ENCODE peak calls at places on chromosomes 11 and 22, in five cellular contexts. Z, V, R, D and X are unnamed samples. For H3K9me3, the result is how much of the 10 kb centered on the place peaks cover.

GRCh38 chr11:100833276-100833675 is 146.2 kb downstream of the ARHGAP42 start:
- DNase-seq in R (no peak), Z (no peak), D (no peak), V (no peak), X (no peak)

GRCh38 chr11:130459521-130459920 is 11.1 kb downstream of the ADAMTS15 start:
- DNase-seq in V (no peak), Z (no peak), R (no peak), D (no peak), X (no peak)

GRCh38 chr11:19493446-19493845 is 219.2 kb upstream of the NAV2 start:
- DNase-seq in D (no peak), Z (no peak), V (no peak), R (peak), X (peak)

GRCh38 chr11:120217941-120218694 is 7.3 kb downstream of the OAF start:
- DNase-seq in D (no peak), Z (no peak), R (no peak), V (peak), X (no peak)

GRCh38 chr22:24335529-24335928 is 64.9 kb downstream of the SPECC1L start:
- DNase-seq in Z (no peak), V (no peak), D (no peak), R (no peak), X (no peak)

GRCh38 chr11:77346906-77347603 is 45.6 kb upstream of the GDPD4 start:
- DNase-seq in Z (no peak), V (no peak), D (no peak), R (no peak), X (no peak)

GRCh38 chr22:31296258-31296657 is 4.0 kb upstream of the PIK3IP1 start:
- DNase-seq in Z (no peak), V (no peak), D (no peak), R (no peak), X (no peak)

GRCh38 chr11:18792066-18792591 is 531 bp upstream of the PTPN5 start:
- DNase-seq in R (no peak), Z (no peak), V (no peak), D (no peak), X (no peak)

GRCh38 chr11:64971421-64972233 is at the start of gene MAJIN:
- DNase-seq in D (peak), V (no peak), Z (peak), R (no peak), X (no peak)

GRCh38 chr11:9615031-9615451 is 41.6 kb downstream of the WEE1 start:
- DNase-seq in R (peak), D (peak), Z (no peak), V (no peak), X (peak)

GRCh38 chr22:50252081-50253045 is 1.3 kb upstream of the HDAC10 start:
- DNase-seq in V (peak), R (peak), D (peak), Z (peak), X (no peak)

GRCh38 chr11:116861539-116861938 is 24.1 kb upstream of the APOA1 start:
- DNase-seq in D (no peak), R (no peak), V (no peak), Z (no peak), X (no peak)

GRCh38 chr11:2447951-2448650 is 3.3 kb downstream of the KCNQ1 start:
- DNase-seq in D (no peak), V (no peak), Z (no peak), R (no peak), X (no peak)

GRCh38 chr11:28964811-28965210 is 856.6 kb downstream of the METTL15 start:
- DNase-seq in Z (no peak), D (no peak), V (no peak), R (no peak), X (no peak)

GRCh38 chr11:84901986-84902385 is 725.2 kb downstream of the DLG2 start:
- DNase-seq in D (no peak), Z (no peak), R (no peak), V (no peak), X (no peak)

GRCh38 chr22:24938741-24939341 is 7.7 kb downstream of the LHFPL7 start:
- DNase-seq in Z (no peak), D (peak), R (peak), V (peak), X (peak)

GRCh38 chr22:35116817-35117216 is 50.9 kb downstream of the ISX start:
- DNase-seq in R (no peak), V (no peak), Z (no peak), D (peak), X (peak)

GRCh38 chr22:39401301-39401631 is 1.7 kb downstream of the TAB1 start:
- DNase-seq in D (no peak), Z (no peak), V (no peak), R (no peak), X (no peak)

GRCh38 chr22:33825761-33826160 is 94.5 kb downstream of the LARGE1 start:
- DNase-seq in D (no peak), Z (no peak), R (no peak), V (no peak), X (no peak)

GRCh38 chr11:65646921-65647701 is 9.2 kb downstream of the SIPA1 start:
- DNase-seq in R (no peak), V (no peak), D (peak), Z (no peak), X (peak)

GRCh38 chr22:47200273-47201051 is 438.0 kb downstream of the TBC1D22A start:
- DNase-seq in R (no peak), Z (no peak), D (no peak), V (no peak), X (no peak)

GRCh38 chr11:32597914-32598313 is 14.3 kb downstream of the EIF3M start:
- DNase-seq in V (no peak), D (no peak), R (no peak), Z (no peak), X (no peak)

GRCh38 chr11:40797981-40798380 is 661.5 kb downstream of the LRRC4C start:
- DNase-seq in V (no peak), Z (no peak), D (no peak), R (no peak), X (no peak)

GRCh38 chr11:84663731-84664130 is 963.4 kb downstream of the DLG2 start:
- DNase-seq in V (no peak), R (no peak), Z (no peak), D (no peak), X (no peak)

GRCh38 chr22:22085702-22086500 is 103.3 kb upstream of the TOP3B start:
- DNase-seq in D (no peak), V (no peak), Z (no peak), R (no peak), X (no peak)

GRCh38 chr11:116499396-116500001 is 273.3 kb downstream of the BUD13 start:
- DNase-seq in V (peak), D (peak), Z (peak), R (peak), X (peak)

GRCh38 chr11:35812850-35813249 is 131.0 kb upstream of the LDLRAD3 start:
- DNase-seq in Z (no peak), D (no peak), V (no peak), R (no peak), X (no peak)

GRCh38 chr11:59191899-59192298 is 20.0 kb downstream of the DTX4 start:
- DNase-seq in V (no peak), Z (no peak), D (no peak), R (no peak), X (no peak)

GRCh38 chr11:65883786-65884715 is 4.2 kb downstream of the FIBP start:
- DNase-seq in R (no peak), V (no peak), Z (no peak), D (no peak), X (no peak)

GRCh38 chr11:117604349-117604995 is 192.5 kb downstream of the DSCAML1 start:
- DNase-seq in V (no peak), Z (no peak), D (no peak), R (no peak), X (no peak)

GRCh38 chr11:46916251-46916650 is 2.1 kb downstream of the LRP4 start:
- DNase-seq in V (no peak), R (no peak), D (no peak), Z (no peak), X (no peak)

GRCh38 chr11:46914910-46915309 is 3.4 kb downstream of the LRP4 start:
- DNase-seq in R (no peak), V (no peak), Z (no peak), D (no peak), X (no peak)

GRCh38 chr11:46918087-46918751 is at the start of gene LRP4:
- DNase-seq in D (peak), R (peak), Z (peak), V (no peak), X (peak)

GRCh38 chr11:46917109-46918086 is 952 bp downstream of the LRP4 start:
- DNase-seq in D (peak), V (peak), Z (no peak), R (no peak), X (no peak)

GRCh38 chr11:46916669-46917108 is 1.7 kb downstream of the LRP4 start:
- DNase-seq in V (peak), R (no peak), Z (peak), D (peak), X (peak)
- TF ChIP-seq CTCF in V (peak), R (peak), Z (no peak), D (peak), X (peak)

GRCh38 chr11:62433553-62434301 is 14.9 kb downstream of the SCGB1A1 start:
- DNase-seq in D (no peak), V (no peak), Z (no peak), R (no peak), X (no peak)
- H3K4me3 ChIP-seq in D (no peak), V (no peak), Z (peak), R (no peak), X (no peak)

GRCh38 chr11:48675945-48676344 is 187.4 kb downstream of the OR4A47 start:
- DNase-seq in V (no peak), Z (no peak), D (no peak), R (no peak), X (no peak)
- H3K9me3 ChIP-seq in V (half or more), Z (under half), D (under half), R (under half), X (under half)

GRCh38 chr11:73194593-73194992 is 23.5 kb upstream of the P2RY2 start:
- DNase-seq in V (no peak), D (peak), Z (no peak), R (no peak), X (peak)

GRCh38 chr11:73196576-73196975 is 21.5 kb upstream of the P2RY2 start:
- DNase-seq in R (no peak), V (no peak), D (no peak), Z (no peak), X (no peak)

GRCh38 chr11:73194034-73194507 is 24.0 kb upstream of the P2RY2 start:
- DNase-seq in R (no peak), V (no peak), Z (no peak), D (no peak), X (peak)

GRCh38 chr11:73197348-73197747 is 20.7 kb upstream of the P2RY2 start:
- DNase-seq in R (no peak), V (no peak), D (peak), Z (no peak), X (no peak)

GRCh38 chr11:73195191-73196007 is 22.7 kb upstream of the P2RY2 start:
- DNase-seq in D (peak), Z (no peak), R (no peak), V (peak), X (peak)
- TF ChIP-seq CTCF in D (peak), Z (no peak), R (no peak), V (no peak), X (peak)

GRCh38 chr22:46087816-46088277 is 62.5 kb upstream of the PPARA start:
- DNase-seq in Z (peak), R (no peak), V (no peak), D (peak), X (no peak)
- H3K4me3 ChIP-seq in Z (peak), R (no peak), V (peak), D (no peak), X (no peak)

GRCh38 chr11:55791606-55792005 is 3.8 kb upstream of the OR5D14 start:
- DNase-seq in Z (no peak), D (no peak), R (no peak), V (no peak), X (no peak)
- H3K9me3 ChIP-seq in Z (under half), D (under half), R (under half), V (half or more), X (under half)

GRCh38 chr11:33863418-33864172 is 28.3 kb downstream of the LMO2 start:
- DNase-seq in V (no peak), R (no peak), D (no peak), Z (no peak), X (no peak)
- TF ChIP-seq CTCF in V (no peak), R (no peak), D (no peak), Z (no peak), X (no peak)

GRCh38 chr11:68840661-68841653 is 759 bp downstream of the CPT1A start:
- DNase-seq in D (peak), Z (peak), V (no peak), R (peak), X (peak)

GRCh38 chr11:68843703-68844312 is 2.1 kb upstream of the CPT1A start:
- DNase-seq in Z (peak), R (peak), D (peak), V (peak), X (peak)

GRCh38 chr11:68841718-68842426 is at the start of gene CPT1A:
- DNase-seq in Z (peak), R (peak), D (peak), V (no peak), X (peak)

GRCh38 chr11:68843052-68843561 is 1.4 kb upstream of the CPT1A start:
- DNase-seq in Z (no peak), D (peak), R (no peak), V (no peak), X (no peak)

DNA sequence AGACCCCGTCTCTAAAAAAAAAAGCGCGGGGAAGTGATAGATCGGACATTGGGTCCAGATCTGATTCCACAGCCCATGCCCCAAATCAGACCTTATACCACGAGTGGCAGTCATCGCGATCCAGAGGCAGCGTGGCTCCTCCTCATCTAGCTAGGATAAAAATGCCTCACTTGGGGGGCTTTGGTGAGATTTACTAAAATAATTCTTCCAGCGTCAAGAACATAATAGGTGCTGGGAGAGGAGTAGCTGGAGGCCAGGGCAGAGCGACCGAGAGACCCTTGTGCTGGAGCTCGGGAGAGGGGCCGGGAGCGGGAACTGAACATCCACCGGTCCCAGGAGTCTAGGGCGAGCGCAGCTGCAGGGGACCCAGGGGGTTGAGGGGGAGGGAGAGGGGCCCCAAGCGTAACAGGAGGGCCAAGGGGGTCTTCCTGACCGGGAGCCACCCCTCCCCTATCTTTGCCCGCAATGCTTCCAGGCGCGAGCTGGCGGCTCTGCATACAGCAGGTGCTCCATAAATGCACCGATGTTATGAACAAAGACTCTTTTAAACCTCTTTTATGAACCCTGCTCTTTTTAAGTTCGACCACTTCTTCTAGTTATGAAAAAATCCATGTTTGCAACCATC is 823 bp upstream of the CPT1A start:
- DNase-seq in Z (no peak), V (no peak), R (no peak), D (no peak), X (no peak)
- H3K4me3 ChIP-seq in Z (peak), V (no peak), R (peak), D (peak), X (no peak)